ENCODE peak calls at places on chromosomes 4 and X, in seven cellular contexts. Q is IMR-90, B is mesenchymal stem cell, E is H9, S is mesendoderm, A is H1, R is neuronal stem cell. I is an unnamed sample.

GRCh38 chrX:130909469-130910136 is 6.6 kb upstream of the ENOX2 start:
- DNase-seq in B (peak; percentile 6), S (no peak), E (no peak), R (no peak), A (no peak), Q (no peak), I (no peak)

GRCh38 chr4:181650033-181650825 is 593.0 kb upstream of the TENM3 start:
- DNase-seq in E (no peak), S (peak; percentile 35), Q (no peak), R (no peak), A (no peak), B (no peak), I (no peak)

GRCh38 chrX:111504941-111505340 is 6.5 kb upstream of the SERTM2 start:
- DNase-seq in S (no peak), B (no peak), R (no peak), E (no peak), Q (no peak), A (no peak), I (no peak)

GRCh38 chr4:144903953-144904711 is 193.9 kb downstream of the ANAPC10 start:
- DNase-seq in R (no peak), S (no peak), Q (no peak), E (no peak), B (no peak), A (no peak), I (peak; percentile 53)

GRCh38 chr4:139922625-139923024 is 231.4 kb downstream of the MAML3 start:
- DNase-seq in B (no peak), E (no peak), A (no peak), Q (peak; percentile 50), R (no peak), S (no peak), I (no peak)

GRCh38 chr4:98691588-98691987 is 33.2 kb upstream of the TSPAN5 start:
- DNase-seq in A (no peak), B (no peak), S (no peak), R (no peak), E (no peak), Q (no peak), I (no peak)

GRCh38 chr4:138320030-138320429 is 77.9 kb upstream of the SLC7A11 start:
- DNase-seq in E (no peak), R (no peak), S (no peak), Q (no peak), A (no peak), B (no peak), I (no peak)

GRCh38 chr4:123096038-123096437 is 173.6 kb upstream of the NUDT6 start:
- DNase-seq in S (peak; percentile 87), A (no peak), B (peak; percentile 30), E (no peak), Q (no peak), R (peak; percentile 15), I (peak; percentile 37)

GRCh38 chr4:83644677-83645639 is 109.0 kb downstream of the GPAT3 start:
- DNase-seq in Q (peak; percentile 65), E (no peak), R (peak; percentile 54), A (no peak), S (peak; percentile 69), B (peak; percentile 70), I (peak; percentile 37)

GRCh38 chrX:65688403-65688881 is 21.0 kb downstream of the MSN start:
- DNase-seq in A (no peak), E (no peak), B (peak; percentile 91), S (no peak), Q (peak; percentile 73), R (no peak), I (no peak)

GRCh38 chr4:14831447-14831846 is 170.8 kb upstream of the CPEB2 start:
- DNase-seq in B (no peak), E (no peak), R (no peak), Q (no peak), A (no peak), S (no peak), I (no peak)

GRCh38 chr4:84932462-84932861 is 34.0 kb downstream of the WDFY3 start:
- DNase-seq in Q (no peak), E (no peak), R (no peak), S (no peak), A (no peak), B (no peak), I (peak; percentile 17)

GRCh38 chrX:16445166-16445752 is 204.7 kb upstream of the S100G start:
- DNase-seq in E (peak; percentile 64), S (peak; percentile 56), R (peak; percentile 12), Q (peak; percentile 47), B (peak; percentile 19), A (no peak), I (peak; percentile 58)

GRCh38 chr4:112881842-112882241 is 167.6 kb upstream of the ANK2 start:
- DNase-seq in Q (no peak), E (no peak), A (no peak), B (no peak), R (no peak), S (peak; percentile 33), I (no peak)

GRCh38 chrX:42934020-42934701 is 156.2 kb upstream of the PPP1R2C start:
- DNase-seq in B (peak; percentile 9), R (no peak), Q (no peak), E (no peak), A (no peak), S (no peak), I (no peak)

GRCh38 chr4:69497886-69498395 is 2.2 kb upstream of the UGT2B4 start:
- DNase-seq in E (no peak), S (no peak), R (no peak), A (no peak), Q (no peak), B (peak; percentile 8), I (no peak)

GRCh38 chr4:6318206-6318605 is 48.6 kb downstream of the WFS1 start:
- DNase-seq in Q (no peak), B (no peak), E (no peak), R (no peak), S (no peak), A (no peak), I (no peak)

GRCh38 chr4:66972087-66972486 is 573.2 kb downstream of the CENPC start:
- DNase-seq in Q (no peak), R (no peak), A (no peak), B (peak; percentile 30), E (no peak), S (no peak), I (no peak)

GRCh38 chrX:47080215-47080914 is 2.1 kb downstream of the RGN start:
- DNase-seq in B (no peak), S (no peak), R (no peak), E (no peak), A (no peak), Q (no peak), I (no peak)

GRCh38 chrX:9071031-9071650 is 37.2 kb upstream of the FAM9B start:
- DNase-seq in B (peak; percentile 1), Q (peak; percentile 44), R (no peak), A (no peak), E (no peak), S (no peak), I (no peak)

GRCh38 chr4:11397819-11398610 is 30.7 kb downstream of the HS3ST1 start:
- DNase-seq in Q (no peak), B (no peak), E (no peak), S (no peak), A (no peak), R (no peak), I (no peak)

GRCh38 chr4:53490965-53491622 is 100.2 kb downstream of the LNX1 start:
- DNase-seq in B (peak; percentile 82), Q (peak; percentile 93), R (no peak), E (no peak), A (no peak), S (peak; percentile 61), I (peak; percentile 37)

GRCh38 chrX:82816572-82816971 is 691.5 kb upstream of the POU3F4 start:
- DNase-seq in Q (no peak), R (no peak), B (no peak), A (no peak), E (no peak), S (no peak), I (peak; percentile 12)

GRCh38 chr4:2432991-2433530 is 14.3 kb downstream of the CFAP99 start:
- DNase-seq in Q (peak; percentile 64), S (peak; percentile 46), E (peak; percentile 30), A (no peak), B (peak; percentile 66), R (no peak), I (no peak)

GRCh38 chrX:1468250-1468772 is 15.6 kb upstream of the ASMTL start:
- DNase-seq in S (no peak), R (no peak), B (no peak), E (peak; percentile 25), A (peak; percentile 32), Q (no peak), I (peak; percentile 37)
- H3K4me1 ChIP-seq in S (no peaks in the 10 kb centered on the region), R (no peaks in the 10 kb centered on the region), B (peaks cover 8% of the 10 kb centered on the region), E (no peaks in the 10 kb centered on the region), A (no peaks in the 10 kb centered on the region), Q (no peaks in the 10 kb centered on the region), I (no peaks in the 10 kb centered on the region)

GRCh38 chrX:34130501-34130900 is 1.6 kb downstream of the FAM47A start:
- DNase-seq in B (no peak), S (no peak), E (no peak), A (no peak), R (no peak), Q (no peak), I (no peak)
- H4K8ac ChIP-seq in B (no peak overlapping the region), S (no peak overlapping the region), E (no peak overlapping the region), A (no peak overlapping the region), R (no peak overlapping the region), Q (no peak overlapping the region), I (no peak overlapping the region)

GRCh38 chr4:1041936-1042330 is 30.5 kb downstream of the FGFRL1 start:
- DNase-seq in Q (no peak), E (no peak), R (no peak), B (no peak), S (no peak), A (no peak), I (no peak)

GRCh38 chr4:1038948-1039492 is 27.6 kb downstream of the FGFRL1 start:
- DNase-seq in B (no peak), Q (no peak), R (no peak), S (no peak), E (no peak), A (no peak), I (no peak)

GRCh38 chr4:1041147-1041935 is 29.9 kb downstream of the FGFRL1 start:
- DNase-seq in S (no peak), Q (peak; percentile 34), R (peak; percentile 82), E (no peak), A (no peak), B (peak; percentile 26), I (no peak)

GRCh38 chr4:1039493-1040343 is 28.3 kb downstream of the FGFRL1 start:
- DNase-seq in B (peak; percentile 56), Q (peak; percentile 32), E (no peak), A (no peak), R (no peak), S (peak; percentile 39), I (peak; percentile 37)

GRCh38 chr4:1040344-1041146 is 29.1 kb downstream of the FGFRL1 start:
- DNase-seq in Q (no peak), B (no peak), A (no peak), E (no peak), R (no peak), S (no peak), I (no peak)
- H3K4me1 ChIP-seq in Q (peaks cover 40% of the 10 kb centered on the region), B (peaks cover 79% of the 10 kb centered on the region), A (no peaks in the 10 kb centered on the region), E (no peaks in the 10 kb centered on the region), R (peaks cover 60% of the 10 kb centered on the region), S (peaks cover 5% of the 10 kb centered on the region), I (peaks cover 20% of the 10 kb centered on the region)

DNA sequence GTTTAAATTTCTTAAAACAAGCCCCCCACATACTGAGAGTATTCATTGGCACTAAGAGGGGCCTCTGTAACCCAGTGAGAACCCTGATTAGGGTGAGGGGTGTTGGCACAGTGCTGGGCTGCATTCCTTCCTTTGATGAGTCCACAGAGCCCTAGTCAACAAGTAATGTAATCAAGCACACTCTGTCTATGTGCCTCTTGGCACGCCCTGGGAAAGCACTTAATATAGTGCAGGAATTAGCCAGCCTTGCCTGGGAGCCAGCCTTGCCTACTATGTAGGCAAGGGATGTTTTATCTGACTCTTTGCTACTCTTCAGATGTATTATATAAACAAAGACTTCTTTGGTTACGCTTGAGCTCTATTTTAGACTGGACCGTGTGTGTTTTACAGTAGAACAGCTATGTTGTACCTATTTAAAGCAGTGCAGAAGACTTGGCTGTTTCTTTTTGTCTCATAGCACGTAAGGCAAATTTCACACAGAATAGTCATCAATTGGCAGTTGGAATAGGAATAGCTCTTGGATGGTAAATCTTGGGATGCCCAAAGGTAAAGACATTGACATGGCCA is 64.3 kb downstream of the FRAS1 start:
- DNase-seq in E (no peak), B (no peak), Q (no peak), R (no peak), A (no peak), S (no peak), I (no peak)
- H4K8ac ChIP-seq in E (no peak overlapping the region), B (no peak overlapping the region), Q (no peak overlapping the region), R (no peak overlapping the region), A (no peak overlapping the region), S (no peak overlapping the region), I (no peak overlapping the region)

I was measured in trophoblast cell.